ENCODE peak calls at places on chromosomes 16 and 17, in seven cellular contexts. Q, A, U, H, J, Y and B are unnamed samples.
A peak's percentile ranks its signal among the peaks of the same experiment; 100 is the strongest.

GRCh38 chr17:8939496-8940334 is 25.8 kb downstream of the PIK3R5 start:
- DNase-seq in Q (no peak), A (no peak), U (no peak), H (no peak), J (no peak), Y (no peak), B (no peak)

GRCh38 chr17:41519501-41520224 is 973 bp upstream of the KRT15 start:
- DNase-seq in Q (no peak), A (no peak), U (no peak), H (peak; percentile 94), J (no peak), Y (no peak), B (peak; percentile 91)

GRCh38 chr17:29138184-29138955 is 41.8 kb downstream of the MYO18A start:
- DNase-seq in Q (no peak), A (no peak), U (no peak), H (no peak), J (no peak), Y (no peak), B (no peak)

GRCh38 chr16:85365120-85365519 is 248.0 kb upstream of the GSE1 start:
- DNase-seq in Q (no peak), A (no peak), U (no peak), H (no peak), J (no peak), Y (no peak), B (peak; percentile 49)

GRCh38 chr17:36049643-36050042 is 14.4 kb upstream of the CCL18 start:
- DNase-seq in Q (no peak), A (no peak), U (no peak), H (no peak), J (no peak), Y (no peak), B (no peak)

GRCh38 chr17:74960739-74961342 is 11.7 kb downstream of the HID1 start:
- DNase-seq in Q (no peak), A (no peak), U (peak; percentile 61), H (no peak), J (no peak), Y (no peak), B (peak; percentile 81)

GRCh38 chr16:4884209-4884608 is 36.9 kb downstream of the UBN1 start:
- DNase-seq in Q (no peak), A (no peak), U (no peak), H (no peak), J (no peak), Y (no peak), B (no peak)

GRCh38 chr16:12708266-12708665 is 95.4 kb downstream of the CPPED1 start:
- DNase-seq in Q (peak; percentile 1), A (no peak), U (no peak), H (no peak), J (peak; percentile 57), Y (no peak), B (no peak)

GRCh38 chr17:45405250-45406086 is 27.2 kb downstream of the ARHGAP27 start:
- DNase-seq in Q (no peak), A (no peak), U (no peak), H (no peak), J (peak; percentile 13), Y (no peak), B (no peak)

GRCh38 chr17:8628609-8629169 is 1.8 kb downstream of the MYH10 start:
- DNase-seq in Q (no peak), A (no peak), U (no peak), H (peak; percentile 7), J (no peak), Y (no peak), B (no peak)

GRCh38 chr17:48102700-48103378 is 1.6 kb upstream of the CBX1 start:
- DNase-seq in Q (no peak), A (no peak), U (no peak), H (no peak), J (no peak), Y (no peak), B (no peak)

GRCh38 chr16:48117217-48118105 is 38.3 kb downstream of the ABCC12 start:
- DNase-seq in Q (no peak), A (no peak), U (peak; percentile 96), H (peak; percentile 6), J (peak; percentile 53), Y (peak; percentile 26), B (peak; percentile 52)

GRCh38 chr17:4715071-4715749 is 4.8 kb downstream of the ARRB2 start:
- DNase-seq in Q (no peak), A (no peak), U (no peak), H (no peak), J (no peak), Y (no peak), B (no peak)

GRCh38 chr16:86901483-86901882 is 323.1 kb downstream of the FOXL1 start:
- DNase-seq in Q (no peak), A (no peak), U (no peak), H (no peak), J (no peak), Y (no peak), B (peak; percentile 15)